ENCODE peak calls at places on chromosomes 4 and X, in four cellular contexts. O, Z, M and A are unnamed samples.

GRCh38 chr4:186485621-186486062 is 69.7 kb downstream of the MTNR1A start:
- DNase-seq in O (no peak), Z (no peak), M (peak; percentile 26), A (no peak)

GRCh38 chrX:131393426-131393825 is 104.3 kb upstream of the IGSF1 start:
- DNase-seq in O (no peak), Z (no peak), M (no peak), A (no peak)

GRCh38 chr4:101515566-101515965 is 168.2 kb upstream of the PPP3CA start:
- DNase-seq in Z (no peak), O (no peak), M (no peak), A (no peak)

GRCh38 chr4:3858046-3858730 is 92.0 kb downstream of the ADRA2C start:
- DNase-seq in O (no peak), M (no peak), Z (no peak), A (no peak)

GRCh38 chr4:16684083-16684482 is 214.4 kb downstream of the LDB2 start:
- DNase-seq in Z (no peak), O (peak; percentile 76), M (no peak), A (no peak)

GRCh38 chr4:76407440-76408119 is 13.4 kb downstream of the CCDC158 start:
- DNase-seq in O (no peak), Z (no peak), M (no peak), A (no peak)

GRCh38 chr4:113094802-113095201 is 45.3 kb downstream of the ANK2 start:
- DNase-seq in M (peak; percentile 13), Z (no peak), O (no peak), A (no peak)

GRCh38 chrX:51336584-51336983 is 4.0 kb downstream of the NUDT10 start:
- DNase-seq in M (peak; percentile 76), Z (no peak), O (no peak), A (no peak)

GRCh38 chr4:170853422-170854021 is 763.8 kb upstream of the AADAT start:
- DNase-seq in M (peak; percentile 43), Z (peak; percentile 4), O (no peak), A (no peak)

GRCh38 chr4:1370321-1371124 is 23.5 kb downstream of the UVSSA start:
- DNase-seq in M (no peak), Z (no peak), O (no peak), A (no peak)

GRCh38 chr4:24226667-24227066 is 336.8 kb upstream of the PPARGC1A start:
- DNase-seq in Z (no peak), O (no peak), M (no peak), A (no peak)

GRCh38 chrX:79133897-79134296 is 10.6 kb upstream of the GPR174 start:
- DNase-seq in O (no peak), M (no peak), Z (no peak), A (no peak)

GRCh38 chrX:15947648-15948317 is 93.2 kb upstream of the AP1S2 start:
- DNase-seq in O (peak; percentile 27), M (no peak), Z (no peak), A (no peak)

GRCh38 chr4:168304744-168305459 is 13.7 kb downstream of the DDX60 start:
- DNase-seq in O (peak; percentile 44), Z (no peak), M (no peak), A (no peak)

GRCh38 chr4:153485860-153486259 is 19.7 kb downstream of the TMEM131L start:
- DNase-seq in Z (no peak), M (peak; percentile 50), O (no peak), A (no peak)

GRCh38 chr4:165151734-165152133 is 39.1 kb upstream of the TMEM192 start:
- DNase-seq in Z (no peak), O (no peak), M (no peak), A (no peak)

GRCh38 chr4:125796138-125796537 is 481.4 kb downstream of the FAT4 start:
- DNase-seq in O (no peak), M (peak; percentile 87), Z (no peak), A (no peak)

GRCh38 chrX:134171661-134172587 is 65.1 kb upstream of the CCDC160 start:
- DNase-seq in Z (peak; percentile 28), O (no peak), M (peak; percentile 47), A (peak; percentile 59)

GRCh38 chr4:145308598-145308997 is 128.2 kb upstream of the OTUD4 start:
- DNase-seq in Z (no peak), O (no peak), M (no peak), A (no peak)

GRCh38 chr4:138898282-138898681 is 117.3 kb upstream of the NOCT start:
- DNase-seq in Z (no peak), O (no peak), M (no peak), A (no peak)

GRCh38 chr4:101169044-101170014 is 178.0 kb downstream of the PPP3CA start:
- DNase-seq in M (peak; percentile 71), O (no peak), Z (peak; percentile 37), A (no peak)

GRCh38 chrX:11287505-11287904 is 5.7 kb upstream of the AMELX start:
- DNase-seq in M (no peak), O (no peak), Z (no peak), A (no peak)

GRCh38 chr4:86670739-86671138 is 76.6 kb downstream of the PTPN13 start:
- DNase-seq in Z (no peak), O (peak; percentile 9), M (no peak), A (no peak)

GRCh38 chr4:173318648-173319211 is 15.4 kb downstream of the HMGB2 start:
- DNase-seq in Z (no peak), O (no peak), M (peak; percentile 16), A (no peak)

GRCh38 chrX:109155161-109155560 is 326.7 kb downstream of the GUCY2F start:
- DNase-seq in Z (no peak), M (no peak), O (no peak), A (no peak)

GRCh38 chr4:152323221-152323620 is 212.7 kb downstream of the FBXW7 start:
- DNase-seq in Z (no peak), M (no peak), O (no peak), A (no peak)

GRCh38 chr4:74659576-74660411 is 134.5 kb downstream of the BTC start:
- DNase-seq in O (peak; percentile 95), M (no peak), Z (no peak), A (no peak)

GRCh38 chr4:60463846-60464502 is 736.2 kb upstream of the ADGRL3 start:
- DNase-seq in M (peak; percentile 14), O (no peak), Z (no peak), A (no peak)

GRCh38 chr4:26466871-26467270 is 23.4 kb downstream of the CCKAR start:
- DNase-seq in O (no peak), M (no peak), Z (no peak), A (no peak)

GRCh38 chr4:150255610-150256580 is 177.7 kb downstream of the DCLK2 start:
- DNase-seq in M (no peak), O (no peak), Z (no peak), A (no peak)

GRCh38 chrX:130726661-130727060 is 176.3 kb downstream of the ENOX2 start:
- DNase-seq in M (no peak), O (no peak), Z (no peak), A (no peak)

GRCh38 chr4:180314972-180315371 is 1928.2 kb upstream of the TENM3 start:
- DNase-seq in O (no peak), Z (no peak), M (no peak), A (no peak)

GRCh38 chr4:22071749-22072148 is 123.2 kb upstream of the KCNIP4 start:
- DNase-seq in M (no peak), O (no peak), Z (no peak), A (no peak)

GRCh38 chr4:69122476-69122875 is 26.2 kb downstream of the UGT2B7 start:
- DNase-seq in O (no peak), M (no peak), Z (no peak), A (no peak)

GRCh38 chrX:150291014-150291413 is 72.1 kb upstream of the MAMLD1 start:
- DNase-seq in M (no peak), Z (no peak), O (no peak), A (no peak)

GRCh38 chr4:53863731-53864130 is 200.7 kb downstream of the CHIC2 start:
- DNase-seq in O (no peak), M (no peak), Z (no peak), A (no peak)

GRCh38 chr4:22416403-22416802 is 99.5 kb downstream of the ADGRA3 start:
- DNase-seq in Z (no peak), M (peak; percentile 83), O (no peak), A (no peak)